ENCODE peak calls at places on chromosome 19, in ten cellular contexts. U, G, Z, A, L, D, S, I, R and Y are unnamed samples.

GRCh38 chr19:40600086-40600917 is 867 bp upstream of the LTBP4 start:
- DNase-seq in U (no peak), G (no peak), Z (no peak), A (no peak), L (no peak), D (peak), S (no peak), I (no peak), R (no peak), Y (no peak)

GRCh38 chr19:3494559-3494958 is 5.9 kb downstream of the DOHH start:
- DNase-seq in U (no peak), G (no peak), Z (no peak), A (no peak), L (no peak), D (no peak), S (no peak), I (no peak), R (no peak), Y (no peak)

GRCh38 chr19:28878862-28879566 is 333.9 kb downstream of the UQCRFS1 start:
- DNase-seq in U (peak), G (peak), Z (peak), A (peak), L (peak), D (peak), S (peak), I (peak), R (peak), Y (peak)

GRCh38 chr19:38278751-38279150 is 14.4 kb downstream of the SPINT2 start:
- DNase-seq in U (no peak), G (no peak), Z (no peak), A (no peak), L (no peak), D (no peak), S (no peak), I (no peak), R (no peak), Y (no peak)

GRCh38 chr19:49688531-49689132 is 762 bp upstream of the ADM5 start:
- DNase-seq in U (no peak), G (no peak), Z (no peak), A (no peak), L (no peak), D (no peak), S (no peak), I (no peak), R (no peak), Y (no peak)

GRCh38 chr19:57434386-57435061 is 601 bp upstream of the ZNF749 start:
- DNase-seq in U (no peak), G (no peak), Z (no peak), A (no peak), L (peak), D (no peak), S (no peak), I (no peak), R (no peak), Y (peak)

GRCh38 chr19:34474233-34474989 is 7.1 kb upstream of the WTIP start:
- DNase-seq in U (no peak), G (no peak), Z (no peak), A (no peak), L (no peak), D (no peak), S (peak), I (no peak), R (peak), Y (no peak)

GRCh38 chr19:44939668-44940067 is 2.4 kb upstream of the APOC4 start:
- DNase-seq in U (no peak), G (no peak), Z (no peak), A (no peak), L (peak), D (no peak), S (no peak), I (no peak), R (peak), Y (no peak)

GRCh38 chr19:49363265-49364082 is at the start of gene DKKL1:
- DNase-seq in U (peak), G (peak), Z (peak), A (peak), L (peak), D (peak), S (peak), I (peak), R (peak), Y (peak)

GRCh38 chr19:40862785-40863184 is 12.5 kb upstream of the CYP2A6 start:
- DNase-seq in U (no peak), G (no peak), Z (no peak), A (no peak), L (peak), D (no peak), S (no peak), I (no peak), R (peak), Y (no peak)

GRCh38 chr19:33804021-33804799 is 7.5 kb downstream of the KCTD15 start:
- DNase-seq in U (peak), G (no peak), Z (no peak), A (no peak), L (peak), D (peak), S (peak), I (peak), R (peak), Y (no peak)

GRCh38 chr19:54684537-54684936 is 21.8 kb downstream of the LILRB4 start:
- DNase-seq in U (no peak), G (no peak), Z (no peak), A (no peak), L (no peak), D (no peak), S (no peak), I (no peak), R (peak), Y (no peak)

GRCh38 chr19:10701955-10702307 is 692 bp downstream of the QTRT1 start:
- DNase-seq in U (no peak), G (peak), Z (no peak), A (no peak), L (no peak), D (no peak), S (no peak), I (no peak), R (no peak), Y (peak)
- TF ChIP-seq CTCF in U (no peak), G (no peak), Z (no peak), A (no peak), L (peak), D (peak), S (no peak), I (no peak), R (no peak), Y (peak)

GRCh38 chr19:18418725-18419194 is 438 bp upstream of the SSBP4 start:
- DNase-seq in U (no peak), G (no peak), Z (no peak), A (peak), L (peak), D (no peak), S (no peak), I (no peak), R (no peak), Y (no peak)
- TF ChIP-seq CTCF in U (no peak), G (no peak), Z (no peak), A (no peak), L (no peak), D (no peak), S (no peak), I (no peak), R (no peak), Y (no peak)

GRCh38 chr19:1354496-1355257 is 29.0 kb upstream of the NDUFS7 start:
- DNase-seq in U (peak), G (peak), Z (peak), A (peak), L (peak), D (peak), S (peak), I (no peak), R (peak), Y (peak)
- TF ChIP-seq CTCF in U (peak), G (no peak), Z (no peak), A (no peak), L (peak), D (peak), S (no peak), I (no peak), R (no peak), Y (no peak)

GRCh38 chr19:47296036-47296435 is 13.6 kb upstream of the C5AR1 start:
- DNase-seq in U (peak), G (peak), Z (peak), A (no peak), L (peak), D (peak), S (peak), I (no peak), R (peak), Y (peak)
- TF ChIP-seq CTCF in U (peak), G (peak), Z (peak), A (peak), L (peak), D (peak), S (peak), I (peak), R (peak), Y (peak)